ENCODE peak calls at places on chromosomes 13 and 19, in four cellular contexts. N is heart left ventricle, S is adrenal gland, X is heart right ventricle. A is an unnamed sample.

GRCh38 chr19:3979674-3980352 is 5.5 kb downstream of the EEF2 start:
- DNase-seq in N (no peak), S (no peak), X (no peak), A (no peak)

GRCh38 chr13:35953537-35954206 is 177.5 kb downstream of the DCLK1 start:
- DNase-seq in N (peak; percentile 84), S (peak; percentile 59), X (peak; percentile 90), A (peak; percentile 83)

GRCh38 chr13:30422056-30422914 is at the start of gene UBE2L5:
- DNase-seq in N (peak; percentile 85), S (peak; percentile 85), X (peak; percentile 73), A (peak; percentile 10)

GRCh38 chr13:89726690-89727435 is 1620.6 kb upstream of the MIR17HG start:
- DNase-seq in N (no peak), S (no peak), X (no peak), A (no peak)

GRCh38 chr13:44267966-44268365 is 105.7 kb upstream of the SERP2 start:
- DNase-seq in N (no peak), S (no peak), X (no peak), A (no peak)

GRCh38 chr19:35519291-35519690 is 5.8 kb upstream of the DMKN start:
- DNase-seq in N (no peak), S (no peak), X (no peak), A (no peak)

GRCh38 chr13:44136693-44137268 is 236.8 kb upstream of the SERP2 start:
- DNase-seq in N (no peak), S (no peak), X (no peak), A (no peak)

GRCh38 chr19:55305491-55305890 is 19.6 kb downstream of the TMEM150B start:
- DNase-seq in N (no peak), S (peak; percentile 74), X (peak; percentile 40), A (no peak)

GRCh38 chr13:30880756-30881155 is 25.3 kb upstream of the MEDAG start:
- DNase-seq in N (peak; percentile 38), S (peak; percentile 58), X (no peak), A (no peak)

DNA sequence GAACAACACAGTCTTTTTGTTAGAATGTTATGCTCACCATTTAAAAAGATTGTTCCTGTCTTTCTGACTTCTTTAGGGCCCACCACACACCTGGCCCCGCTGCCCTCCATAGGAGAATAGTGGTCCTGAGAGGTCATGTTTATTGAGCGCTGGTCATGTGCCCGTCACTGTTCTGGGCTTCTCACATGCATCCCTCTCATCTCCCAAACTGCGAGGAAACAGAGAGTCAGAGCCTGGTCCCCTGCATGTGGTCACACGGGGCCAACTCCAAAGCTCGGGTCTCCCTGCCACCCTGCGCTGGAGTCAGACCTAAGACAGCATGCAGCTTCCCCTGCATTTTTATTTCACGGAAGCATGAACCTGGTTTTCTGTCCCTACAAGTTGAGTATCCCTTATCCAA is 70.4 kb upstream of the GPR183 start:
- DNase-seq in N (no peak), S (no peak), X (no peak), A (no peak)
- H3K4me1 ChIP-seq in N (no peaks in the 10 kb centered on the region), S (no peaks in the 10 kb centered on the region), X (peaks cover 7% of the 10 kb centered on the region), A (no peaks in the 10 kb centered on the region)

DNA sequence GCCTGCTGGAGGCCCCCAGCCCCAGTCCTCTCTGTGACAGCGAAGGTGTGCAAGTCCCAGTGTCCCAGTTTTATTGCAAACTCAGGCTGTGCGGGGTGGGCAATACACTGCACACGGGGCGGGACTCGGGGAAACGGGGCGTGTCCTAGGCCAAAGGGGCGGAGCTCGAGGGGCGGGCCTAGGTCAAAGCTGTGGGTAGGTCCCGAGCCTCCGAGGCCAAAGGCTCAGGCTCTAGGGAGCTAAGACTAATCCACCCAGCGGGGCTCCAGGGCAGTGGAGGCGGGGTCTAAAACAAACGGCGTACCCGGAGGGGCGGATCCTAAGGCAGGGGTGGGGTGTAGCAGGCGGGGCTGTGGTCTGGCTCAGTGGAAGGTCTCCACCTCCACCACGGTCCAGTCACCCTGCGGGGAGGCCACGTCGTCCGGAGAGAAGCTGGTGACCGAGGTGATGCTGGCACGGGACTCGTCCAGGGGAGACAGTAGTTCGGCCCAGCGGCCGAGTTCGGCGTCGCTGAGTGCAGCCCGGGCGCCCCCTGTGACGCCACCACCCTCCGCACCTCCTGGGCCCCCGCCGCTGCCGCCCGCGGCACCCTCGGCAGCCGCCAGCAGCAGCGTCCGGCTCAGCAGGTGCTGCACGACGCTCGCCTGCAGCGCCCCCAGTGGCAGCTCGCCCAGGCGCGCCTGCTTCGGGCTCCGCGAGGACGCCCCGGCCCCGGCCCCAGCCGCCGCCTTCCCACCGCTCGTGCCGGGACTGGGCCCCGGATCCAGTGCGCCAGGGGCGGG is 5.3 kb downstream of the PRR36 start:
- DNase-seq in N (peak; percentile 78), S (peak; percentile 93), X (peak; percentile 53), A (no peak)
- H3K4me1 ChIP-seq in N (peaks cover 24% of the 10 kb centered on the region), S (peaks cover 31% of the 10 kb centered on the region), X (peaks cover 35% of the 10 kb centered on the region), A (peaks cover 17% of the 10 kb centered on the region)

GRCh38 chr19:29290853-29291252 is 77.9 kb upstream of the UQCRFS1 start:
- DNase-seq in N (no peak), S (no peak), X (no peak), A (no peak)
- H3K4me1 ChIP-seq in N (no peaks in the 10 kb centered on the region), S (no peaks in the 10 kb centered on the region), X (no peaks in the 10 kb centered on the region), A (no peaks in the 10 kb centered on the region)

GRCh38 chr19:47097396-47098217 is 16.0 kb downstream of the ZC3H4 start:
- DNase-seq in N (peak; percentile 63), S (no peak), X (peak; percentile 40), A (no peak)

GRCh38 chr19:47094557-47095517 is 18.7 kb downstream of the ZC3H4 start:
- DNase-seq in N (no peak), S (no peak), X (no peak), A (no peak)

GRCh38 chr19:47096721-47097120 is 16.9 kb downstream of the ZC3H4 start:
- DNase-seq in N (no peak), S (no peak), X (no peak), A (no peak)

GRCh38 chr19:47093841-47094240 is 19.7 kb downstream of the ZC3H4 start:
- DNase-seq in N (no peak), S (no peak), X (no peak), A (no peak)

GRCh38 chr19:47095707-47096704 is 17.6 kb downstream of the ZC3H4 start:
- DNase-seq in N (peak; percentile 85), S (peak; percentile 23), X (peak; percentile 70), A (no peak)
- H3K4me1 ChIP-seq in N (peaks cover 28% of the 10 kb centered on the region), S (peaks cover 37% of the 10 kb centered on the region), X (peaks cover 37% of the 10 kb centered on the region), A (peaks cover 17% of the 10 kb centered on the region)

DNA sequence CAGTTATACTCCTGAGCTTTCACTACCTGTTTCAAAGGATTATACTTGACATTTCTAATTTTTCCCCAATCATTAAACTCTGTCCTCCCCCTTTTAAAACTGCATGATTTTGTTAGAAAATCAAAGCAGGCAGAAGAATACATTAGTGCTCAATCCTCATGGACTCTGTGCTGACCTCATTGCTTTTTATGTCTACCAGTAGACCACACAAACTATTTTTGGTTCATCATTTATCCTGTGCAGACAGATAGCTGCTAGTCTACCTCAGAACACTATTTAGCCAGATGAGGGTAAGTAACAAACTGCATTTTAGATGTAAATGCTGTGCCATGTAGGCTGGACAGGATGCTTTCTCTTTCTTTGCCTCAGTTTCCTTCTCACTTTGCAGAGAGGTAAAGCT is 235.9 kb downstream of the DCT start:
- DNase-seq in N (no peak), S (no peak), X (no peak), A (no peak)
- H3K4me1 ChIP-seq in N (no peaks in the 10 kb centered on the region), S (no peaks in the 10 kb centered on the region), X (no peaks in the 10 kb centered on the region), A (no peaks in the 10 kb centered on the region)

GRCh38 chr13:40983269-40983668 is 35.8 kb downstream of the ELF1 start:
- DNase-seq in N (no peak), S (no peak), X (no peak), A (no peak)

GRCh38 chr13:40984670-40985366 is 34.3 kb downstream of the ELF1 start:
- DNase-seq in N (no peak), S (peak; percentile 16), X (no peak), A (no peak)

GRCh38 chr13:40982772-40983171 is 36.3 kb downstream of the ELF1 start:
- DNase-seq in N (peak; percentile 36), S (peak; percentile 57), X (peak; percentile 76), A (no peak)

GRCh38 chr13:40985596-40986327 is 33.4 kb downstream of the ELF1 start:
- DNase-seq in N (no peak), S (no peak), X (no peak), A (no peak)

DNA sequence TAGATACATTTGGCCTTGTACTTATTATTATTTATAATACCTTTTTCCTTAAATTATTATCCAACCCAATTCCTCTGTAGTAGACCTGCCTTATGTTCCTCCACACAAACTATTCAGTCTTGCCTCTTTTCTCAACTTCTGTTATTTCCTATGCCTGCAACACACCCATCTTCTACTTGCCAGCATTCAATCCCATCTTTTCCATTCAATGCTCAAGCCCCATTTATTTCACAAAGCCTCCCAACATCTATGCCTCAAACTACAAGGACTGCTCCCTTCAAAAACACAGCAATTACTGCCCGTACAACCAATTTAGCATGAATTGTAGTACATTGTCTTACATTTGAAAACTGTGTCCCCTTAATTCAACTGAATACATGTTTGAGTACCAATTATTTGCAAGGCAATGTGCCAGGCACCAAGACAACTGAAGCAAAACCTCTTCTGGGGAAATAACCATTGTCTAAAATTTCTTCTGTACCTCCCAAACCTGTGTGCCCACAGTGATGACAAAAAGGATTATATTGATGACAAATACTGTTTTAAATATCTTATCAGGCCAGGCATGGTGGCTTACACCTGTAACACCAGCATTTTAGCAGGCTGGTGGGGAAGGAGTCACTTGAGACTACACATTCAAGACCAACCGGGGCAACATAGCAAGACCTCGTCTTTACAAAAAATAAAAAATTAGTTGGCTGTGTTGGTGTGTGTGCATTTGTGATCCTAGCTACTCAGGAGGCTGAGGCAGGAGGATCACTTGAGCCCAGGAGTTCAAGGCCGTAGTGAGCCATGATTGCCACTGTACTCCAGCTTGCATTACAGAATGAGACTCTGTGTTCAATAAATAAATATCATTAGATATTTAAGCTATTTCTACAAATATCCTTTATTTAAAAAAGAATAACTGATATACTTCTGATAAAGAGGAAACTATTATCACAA is 35.1 kb downstream of the ELF1 start:
- DNase-seq in N (no peak), S (no peak), X (no peak), A (no peak)
- H3K4me1 ChIP-seq in N (peaks cover 53% of the 10 kb centered on the region), S (peaks cover 61% of the 10 kb centered on the region), X (peaks cover 40% of the 10 kb centered on the region), A (peaks cover 21% of the 10 kb centered on the region)

GRCh38 chr19:5992756-5993155 is 14.8 kb upstream of the RANBP3 start:
- DNase-seq in N (no peak), S (no peak), X (no peak), A (no peak)
- H3K4me1 ChIP-seq in N (no peaks in the 10 kb centered on the region), S (peaks cover 12% of the 10 kb centered on the region), X (peaks cover 16% of the 10 kb centered on the region), A (no peaks in the 10 kb centered on the region)

GRCh38 chr19:4987692-4988370 is 18.9 kb downstream of the KDM4B start:
- DNase-seq in N (no peak), S (no peak), X (no peak), A (no peak)
- H3K4me1 ChIP-seq in N (peaks cover 44% of the 10 kb centered on the region), S (peaks cover 55% of the 10 kb centered on the region), X (peaks cover 60% of the 10 kb centered on the region), A (peaks cover 14% of the 10 kb centered on the region)

A was measured in ascending aorta.